ENCODE peak calls at places on chromosome 19, in nine cellular contexts. J, G, U, E, Y, P, A, I and D are unnamed samples.
A peak's percentile ranks its signal among the peaks of the same experiment; 100 is the strongest.

GRCh38 chr19:4326837-4327251 is 11.8 kb downstream of the STAP2 start:
- DNase-seq in J (no peak), G (no peak), U (no peak), E (no peak), Y (no peak), P (peak; percentile 52), A (no peak), I (no peak), D (no peak)

GRCh38 chr19:5832049-5832448 is 7.5 kb downstream of the FUT6 start:
- DNase-seq in J (no peak), G (no peak), U (no peak), E (no peak), Y (no peak), P (no peak), A (no peak), I (no peak), D (no peak)

GRCh38 chr19:47430041-47430802 is 10.9 kb upstream of the MEIS3 start:
- DNase-seq in J (peak; percentile 61), G (no peak), U (peak; percentile 34), E (no peak), Y (peak; percentile 72), P (peak; percentile 33), A (no peak), I (peak; percentile 64), D (peak; percentile 38)

GRCh38 chr19:39246951-39247669 is 1.5 kb downstream of the IFNL4 start:
- DNase-seq in J (no peak), G (no peak), U (peak; percentile 28), E (no peak), Y (no peak), P (no peak), A (no peak), I (no peak), D (no peak)

GRCh38 chr19:4768934-4769777 is 22.4 kb upstream of the FEM1A start:
- DNase-seq in J (peak; percentile 88), G (peak; percentile 98), U (peak; percentile 72), E (peak; percentile 50), Y (peak; percentile 84), P (peak; percentile 98), A (peak; percentile 86), I (peak; percentile 55), D (peak; percentile 79)

GRCh38 chr19:46118136-46118535 is 6.4 kb downstream of the IGFL3 start:
- DNase-seq in J (no peak), G (no peak), U (peak; percentile 34), E (no peak), Y (no peak), P (no peak), A (no peak), I (no peak), D (peak; percentile 51)

GRCh38 chr19:51318687-51319675 is 7.5 kb downstream of the IGLON5 start:
- DNase-seq in J (no peak), G (peak; percentile 60), U (no peak), E (no peak), Y (no peak), P (no peak), A (no peak), I (no peak), D (no peak)

GRCh38 chr19:33408116-33408515 is 34.6 kb downstream of the CEBPG start:
- DNase-seq in J (no peak), G (no peak), U (no peak), E (no peak), Y (no peak), P (no peak), A (no peak), I (no peak), D (no peak)

GRCh38 chr19:10007366-10007765 is 2.9 kb downstream of the COL5A3 start:
- DNase-seq in J (no peak), G (no peak), U (no peak), E (peak; percentile 49), Y (no peak), P (no peak), A (no peak), I (no peak), D (no peak)

GRCh38 chr19:9986787-9987281 is 23.5 kb downstream of the COL5A3 start:
- DNase-seq in J (no peak), G (no peak), U (no peak), E (peak; percentile 92), Y (no peak), P (no peak), A (no peak), I (peak; percentile 43), D (peak; percentile 14)

GRCh38 chr19:7512400-7512851 is 3.5 kb upstream of the ZNF358 start:
- DNase-seq in J (no peak), G (no peak), U (no peak), E (no peak), Y (no peak), P (no peak), A (no peak), I (no peak), D (no peak)

GRCh38 chr19:19342086-19343015 is 21.7 kb downstream of the MAU2 start:
- DNase-seq in J (peak; percentile 58), G (peak; percentile 85), U (peak; percentile 64), E (no peak), Y (peak; percentile 62), P (peak; percentile 87), A (peak; percentile 66), I (peak; percentile 43), D (peak; percentile 50)

GRCh38 chr19:45822716-45823115 is 7.6 kb upstream of the RSPH6A start:
- DNase-seq in J (no peak), G (no peak), U (no peak), E (no peak), Y (no peak), P (no peak), A (no peak), I (no peak), D (no peak)

GRCh38 chr19:17948967-17949930 is 16.4 kb downstream of the CCDC124 start:
- DNase-seq in J (no peak), G (no peak), U (no peak), E (no peak), Y (peak; percentile 14), P (no peak), A (no peak), I (no peak), D (no peak)
- H3K4me3 ChIP-seq in J (peak overlapping the region; percentile 84), G (peak overlapping the region; percentile 63), U (peak overlapping the region; percentile 62), E (no peak overlapping the region), Y (peak overlapping the region; percentile 41), P (peak overlapping the region; percentile 47), A (no peak overlapping the region), I (peak overlapping the region; percentile 50), D (peak overlapping the region; percentile 44)

GRCh38 chr19:1247747-1248453 is 483 bp upstream of the MIDN start:
- DNase-seq in J (no peak), G (peak; percentile 85), U (peak; percentile 78), E (peak; percentile 81), Y (peak; percentile 88), P (no peak), A (no peak), I (no peak), D (peak; percentile 71)

GRCh38 chr19:1244693-1245451 is 3.3 kb downstream of the ATP5F1D start:
- DNase-seq in J (no peak), G (no peak), U (no peak), E (peak; percentile 83), Y (no peak), P (no peak), A (no peak), I (no peak), D (no peak)

GRCh38 chr19:1243768-1244692 is 2.5 kb downstream of the ATP5F1D start:
- DNase-seq in J (peak; percentile 91), G (peak; percentile 94), U (peak; percentile 77), E (peak; percentile 83), Y (peak; percentile 83), P (peak; percentile 88), A (peak; percentile 84), I (peak; percentile 76), D (peak; percentile 79)

GRCh38 chr19:1245884-1246816 is 2.2 kb upstream of the MIDN start:
- DNase-seq in J (no peak), G (peak; percentile 70), U (no peak), E (no peak), Y (no peak), P (peak; percentile 59), A (no peak), I (no peak), D (no peak)

GRCh38 chr19:1245468-1245867 is 2.9 kb upstream of the MIDN start:
- DNase-seq in J (no peak), G (no peak), U (no peak), E (no peak), Y (no peak), P (no peak), A (no peak), I (no peak), D (no peak)
- H3K4me3 ChIP-seq in J (no peak overlapping the region), G (peak overlapping the region; percentile 100), U (no peak overlapping the region), E (no peak overlapping the region), Y (no peak overlapping the region), P (no peak overlapping the region), A (no peak overlapping the region), I (no peak overlapping the region), D (no peak overlapping the region)

GRCh38 chr19:35531291-35531690 is 2.0 kb upstream of the GAPDHS start:
- DNase-seq in J (no peak), G (no peak), U (peak; percentile 18), E (no peak), Y (no peak), P (no peak), A (no peak), I (no peak), D (no peak)
- H3K4me3 ChIP-seq in J (no peak overlapping the region), G (no peak overlapping the region), U (no peak overlapping the region), E (no peak overlapping the region), Y (no peak overlapping the region), P (no peak overlapping the region), A (no peak overlapping the region), I (no peak overlapping the region), D (no peak overlapping the region)

GRCh38 chr19:41997851-41998229 is 3.8 kb upstream of the ATP1A3 start:
- DNase-seq in J (no peak), G (no peak), U (no peak), E (no peak), Y (no peak), P (no peak), A (no peak), I (no peak), D (no peak)
- H3K4me3 ChIP-seq in J (no peak overlapping the region), G (peak overlapping the region; percentile 53), U (no peak overlapping the region), E (no peak overlapping the region), Y (no peak overlapping the region), P (no peak overlapping the region), A (no peak overlapping the region), I (no peak overlapping the region), D (no peak overlapping the region)

GRCh38 chr19:1469936-1470863 is 8.8 kb downstream of the C19orf25 start:
- DNase-seq in J (no peak), G (peak; percentile 82), U (peak; percentile 48), E (no peak), Y (no peak), P (peak; percentile 48), A (peak; percentile 70), I (no peak), D (no peak)
- H3K4me3 ChIP-seq in J (peak overlapping the region; percentile 49), G (no peak overlapping the region), U (peak overlapping the region; percentile 31), E (no peak overlapping the region), Y (peak overlapping the region; percentile 5), P (peak overlapping the region; percentile 31), A (peak overlapping the region; percentile 39), I (peak overlapping the region; percentile 22), D (no peak overlapping the region)

DNA sequence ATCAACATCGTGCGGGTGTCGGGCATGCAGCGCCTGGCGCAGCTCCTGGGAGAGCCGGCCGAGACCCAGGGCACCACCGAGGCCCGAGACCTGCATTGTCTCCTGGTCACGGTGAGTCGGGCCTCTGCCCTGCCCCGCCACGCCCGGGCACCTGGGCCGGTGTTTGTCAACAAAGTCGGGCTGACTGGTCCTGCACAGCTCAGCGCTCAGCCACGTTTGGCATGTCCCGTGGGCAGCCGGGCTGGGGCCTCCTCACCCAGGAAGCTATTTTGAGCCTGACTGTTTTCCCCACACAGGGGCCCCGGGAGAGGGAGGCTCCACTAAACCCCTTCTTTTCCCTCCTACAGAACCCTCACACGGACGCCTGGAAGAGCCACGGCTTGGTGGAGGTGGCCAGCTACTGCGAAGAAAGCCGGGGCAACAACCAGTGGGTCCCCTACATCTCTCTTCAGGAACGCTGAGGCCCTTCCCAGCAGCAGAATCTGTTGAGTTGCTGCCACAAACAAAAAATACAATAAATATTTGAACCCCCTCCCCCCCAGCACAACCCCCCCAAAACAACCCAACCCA is 1.3 kb downstream of the GADD45B start:
- DNase-seq in J (peak; percentile 64), G (peak; percentile 52), U (peak; percentile 52), E (peak; percentile 31), Y (peak; percentile 47), P (peak; percentile 49), A (peak; percentile 47), I (no peak), D (peak; percentile 37)
- H3K4me3 ChIP-seq in J (peak overlapping the region; percentile 91), G (peak overlapping the region; percentile 75), U (peak overlapping the region; percentile 77), E (peak overlapping the region; percentile 99), Y (peak overlapping the region; percentile 99), P (peak overlapping the region; percentile 96), A (peak overlapping the region; percentile 97), I (peak overlapping the region; percentile 83), D (peak overlapping the region; percentile 95)